ENCODE peak calls at places on chromosome 18, in eight cellular contexts. P is A549, R is Right ventricle myocardium superior, W is T-helper 2 cell, I is astrocyte of the spinal cord, D is fibroblast of lung, L is DMS153, M is H54. O is an unnamed sample.

GRCh38 chr18:58288922-58289797 is 245.1 kb downstream of the NEDD4L start:
- DNase-seq in M (no peak), I (peak), P (no peak), W (no peak), R (no peak), L (no peak), D (peak), O (no peak)

GRCh38 chr18:14117611-14118010 is 14.6 kb downstream of the ZNF519 start:
- DNase-seq in W (no peak), D (peak), L (no peak), I (peak), M (no peak), R (no peak), P (no peak), O (no peak)

GRCh38 chr18:68275616-68276015 is 439.3 kb downstream of the TMX3 start:
- DNase-seq in R (no peak), L (no peak), I (peak), W (no peak), D (peak), P (no peak), M (no peak), O (no peak)

GRCh38 chr18:50179465-50179864 is 15.5 kb downstream of the MYO5B start:
- DNase-seq in P (no peak), R (no peak), L (no peak), W (no peak), I (no peak), M (no peak), D (no peak), O (no peak)

GRCh38 chr18:76610933-76611749 is 116.1 kb upstream of the ZNF516 start:
- DNase-seq in P (no peak), L (no peak), W (no peak), R (no peak), M (no peak), D (peak), I (peak), O (no peak)

GRCh38 chr18:46324556-46324955 is 220.4 kb downstream of the HAUS1 start:
- DNase-seq in R (no peak), P (peak), I (peak), D (peak), M (peak), L (peak), W (no peak), O (no peak)

GRCh38 chr18:74040459-74041332 is 106.9 kb downstream of the FBXO15 start:
- DNase-seq in L (no peak), D (no peak), M (peak), R (peak), W (peak), P (peak), I (no peak), O (no peak)

GRCh38 chr18:1487457-1487856 is 582.8 kb downstream of the ADCYAP1 start:
- DNase-seq in L (no peak), M (no peak), R (no peak), P (no peak), W (no peak), D (no peak), I (no peak), O (no peak)

GRCh38 chr18:9706081-9706935 is 1.8 kb upstream of the RAB31 start:
- DNase-seq in L (no peak), W (no peak), I (no peak), P (no peak), R (no peak), M (no peak), D (no peak), O (no peak)

GRCh38 chr18:77100751-77101355 is 31.7 kb downstream of the MBP start:
- DNase-seq in I (no peak), L (no peak), D (peak), M (no peak), R (no peak), P (no peak), W (no peak), O (no peak)

GRCh38 chr18:79503406-79503805 is 107.7 kb downstream of the NFATC1 start:
- DNase-seq in I (no peak), L (no peak), R (no peak), W (no peak), M (no peak), D (no peak), P (no peak), O (no peak)

GRCh38 chr18:55100817-55101457 is 141.7 kb upstream of the CCDC68 start:
- DNase-seq in L (no peak), M (no peak), P (peak), R (no peak), D (peak), W (no peak), I (peak), O (no peak)

GRCh38 chr18:5214583-5215351 is 17.7 kb upstream of the AKAIN1 start:
- DNase-seq in D (no peak), M (no peak), L (no peak), P (no peak), I (no peak), R (no peak), W (no peak), O (no peak)

GRCh38 chr18:58473071-58473470 is 155.8 kb downstream of the ALPK2 start:
- DNase-seq in P (no peak), L (no peak), I (no peak), M (no peak), W (no peak), D (no peak), R (no peak), O (no peak)

GRCh38 chr18:59951591-59951990 is 51.8 kb downstream of the PMAIP1 start:
- DNase-seq in M (no peak), I (no peak), W (no peak), P (no peak), R (no peak), L (no peak), D (peak), O (no peak)

GRCh38 chr18:8478166-8478967 is 130.9 kb upstream of the RAB12 start:
- DNase-seq in I (peak), L (no peak), W (peak), P (peak), M (peak), R (peak), D (peak), O (peak)

GRCh38 chr18:37397814-37398213 is 167.8 kb downstream of the CELF4 start:
- DNase-seq in W (no peak), P (no peak), L (no peak), I (no peak), R (no peak), D (no peak), M (no peak), O (no peak)

GRCh38 chr18:69885381-69885780 is 62.3 kb downstream of the CD226 start:
- DNase-seq in W (no peak), I (no peak), M (no peak), R (no peak), L (no peak), D (no peak), P (no peak), O (no peak)

GRCh38 chr18:22110482-22110924 is 58.9 kb upstream of the GATA6 start:
- DNase-seq in M (no peak), L (no peak), I (no peak), P (no peak), W (no peak), D (no peak), R (no peak), O (no peak)

O was measured in effector memory CD4-positive, alpha-beta T cell.